ENCODE peak calls at places on chromosomes 16 and 17, in ten cellular contexts. S is upper lobe of right lung, E is neural progenitor cell, J is heart right ventricle, H is transverse colon, Q is left ventricle myocardium inferior, N is body of pancreas, A is GM23338, V is brain microvascular endothelial cell, M is lower lobe of right lung. T is an unnamed sample.

GRCh38 chr17:43367588-43368242 is 31.1 kb upstream of the ARL4D start:
- DNase-seq in A (peak; percentile 68), Q (no peak), V (peak; percentile 79), H (no peak), N (no peak), M (no peak), J (no peak), S (no peak), E (peak; percentile 64), T (no peak)

GRCh38 chr17:33469911-33470310 is 176.8 kb upstream of the ASIC2 start:
- DNase-seq in M (no peak), V (peak; percentile 71), H (peak; percentile 35), Q (no peak), N (no peak), S (no peak), J (no peak), A (no peak), E (no peak), T (no peak)

GRCh38 chr17:81207610-81208581 is 14.9 kb downstream of the CEP131 start:
- DNase-seq in M (no peak), E (no peak), N (no peak), H (no peak), J (no peak), V (no peak), A (no peak), S (no peak), Q (no peak), T (no peak)

GRCh38 chr17:64470676-64471075 is 21.8 kb downstream of the MILR1 start:
- DNase-seq in N (no peak), Q (no peak), A (peak; percentile 31), E (peak; percentile 77), H (no peak), S (no peak), J (no peak), M (no peak), V (no peak), T (no peak)

GRCh38 chr17:63178530-63178929 is 212.5 kb downstream of the TANC2 start:
- DNase-seq in J (no peak), Q (no peak), A (no peak), V (no peak), S (no peak), E (no peak), N (no peak), H (no peak), M (no peak), T (no peak)

GRCh38 chr16:8430401-8430800 is 159.9 kb downstream of the TMEM114 start:
- DNase-seq in E (no peak), J (no peak), Q (no peak), N (no peak), V (no peak), M (no peak), S (no peak), A (no peak), H (no peak), T (no peak)

GRCh38 chr16:65002265-65002664 is 119.6 kb downstream of the CDH11 start:
- DNase-seq in Q (no peak), V (peak; percentile 79), H (no peak), M (no peak), N (no peak), E (no peak), S (no peak), J (no peak), A (no peak), T (no peak)

GRCh38 chr17:28975634-28976033 is 24.3 kb upstream of the PHF12 start:
- DNase-seq in A (no peak), H (no peak), S (no peak), V (no peak), Q (no peak), J (no peak), M (no peak), N (no peak), E (no peak), T (no peak)

GRCh38 chr17:74524751-74525725 is 6.2 kb downstream of the CD300LB start:
- DNase-seq in A (no peak), M (no peak), N (no peak), S (no peak), J (no peak), V (no peak), H (no peak), Q (no peak), E (no peak), T (peak; percentile 64)

GRCh38 chr16:69406780-69407331 is 17.6 kb upstream of the CYB5B start:
- DNase-seq in S (no peak), J (no peak), V (no peak), H (no peak), M (no peak), Q (no peak), E (no peak), A (peak; percentile 60), N (no peak), T (no peak)

GRCh38 chr17:12250973-12251372 is 230.3 kb downstream of the MAP2K4 start:
- DNase-seq in A (no peak), H (no peak), E (no peak), S (no peak), M (no peak), N (no peak), J (no peak), V (no peak), Q (no peak), T (no peak)

GRCh38 chr16:50742521-50743150 is 750 bp downstream of the CYLD start:
- DNase-seq in E (peak; percentile 60), A (peak; percentile 55), V (no peak), J (no peak), N (peak; percentile 41), M (peak; percentile 62), Q (peak; percentile 29), H (peak; percentile 46), S (peak; percentile 72), T (no peak)

GRCh38 chr16:50745940-50746339 is 4.1 kb downstream of the CYLD start:
- DNase-seq in M (no peak), H (no peak), J (no peak), A (no peak), Q (no peak), V (no peak), E (no peak), S (no peak), N (no peak), T (no peak)

GRCh38 chr16:50744911-50745310 is 3.0 kb downstream of the CYLD start:
- DNase-seq in N (no peak), S (no peak), V (no peak), E (no peak), A (no peak), M (no peak), J (no peak), Q (no peak), H (no peak), T (no peak)

GRCh38 chr16:50741808-50742520 is at the start of gene CYLD:
- DNase-seq in H (peak; percentile 100), M (peak; percentile 100), S (peak; percentile 100), Q (peak; percentile 100), N (peak; percentile 100), J (peak; percentile 99), A (peak; percentile 100), E (peak; percentile 100), V (peak; percentile 99), T (peak; percentile 100)

GRCh38 chr16:50743575-50744225 is 1.8 kb downstream of the CYLD start:
- DNase-seq in Q (no peak), J (no peak), M (no peak), N (no peak), H (no peak), A (no peak), S (no peak), V (no peak), E (no peak), T (no peak)
- H3K4me3 ChIP-seq in Q (no peak overlapping the region), J (peak overlapping the region; percentile 11), M (peak overlapping the region; percentile 77), N (no peak overlapping the region), H (peak overlapping the region; percentile 100), A (peak overlapping the region; percentile 74), S (peak overlapping the region; percentile 85), V (no peak overlapping the region), E (no peak overlapping the region), T (peak overlapping the region; percentile 99)

GRCh38 chr17:57062865-57063264 is 22.2 kb upstream of the AKAP1 start:
- DNase-seq in H (no peak), N (no peak), V (no peak), S (no peak), M (no peak), A (no peak), J (no peak), E (no peak), Q (no peak), T (no peak)
- TF ChIP-seq CTCF in H (no peak), N (no peak), V (no peak), S (no peak), M (no peak), A (no peak), J (no peak), E (no peak), Q (no peak), T (no peak)

DNA sequence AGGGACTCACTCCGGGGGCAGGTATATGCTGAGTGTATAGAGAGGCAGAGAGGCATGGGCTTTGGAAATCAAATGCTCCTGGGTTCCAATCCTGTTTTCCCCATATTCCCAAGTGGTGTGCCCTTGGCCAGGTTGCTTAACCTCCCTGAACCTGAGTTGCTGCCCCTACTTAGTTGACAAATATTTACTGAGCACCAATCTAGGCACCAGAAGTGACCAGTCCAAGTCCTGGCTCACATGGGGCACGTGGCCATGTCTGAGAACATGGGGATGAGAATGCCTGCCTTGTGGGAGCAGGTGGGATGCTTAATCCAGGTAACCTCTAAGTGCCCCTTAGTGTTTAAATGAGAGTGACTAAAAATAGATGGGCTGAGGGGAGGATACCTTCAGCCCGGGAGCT is 4.2 kb downstream of the SOCS3 start:
- DNase-seq in Q (no peak), S (no peak), J (peak; percentile 1), A (no peak), H (no peak), M (no peak), E (no peak), V (no peak), N (no peak), T (no peak)
- H3K27ac ChIP-seq in Q (peak overlapping the region; percentile 97), S (peak overlapping the region; percentile 93), J (peak overlapping the region; percentile 34), A (no peak overlapping the region), H (peak overlapping the region; percentile 87), M (peak overlapping the region; percentile 90), E (no peak overlapping the region), V (peak overlapping the region; percentile 72), N (no peak overlapping the region), T (peak overlapping the region; percentile 46)

GRCh38 chr16:10122546-10122945 is 59.7 kb downstream of the GRIN2A start:
- DNase-seq in V (no peak), H (no peak), J (no peak), Q (no peak), M (no peak), A (peak; percentile 48), N (peak; percentile 40), S (no peak), E (peak; percentile 16), T (no peak)

GRCh38 chr16:10120953-10121352 is 61.3 kb downstream of the GRIN2A start:
- DNase-seq in N (no peak), A (no peak), J (no peak), Q (no peak), S (no peak), H (no peak), M (no peak), E (no peak), V (peak; percentile 18), T (no peak)

GRCh38 chr16:10121496-10121895 is 60.7 kb downstream of the GRIN2A start:
- DNase-seq in S (no peak), H (no peak), M (no peak), J (no peak), Q (no peak), A (no peak), E (no peak), V (peak; percentile 81), N (no peak), T (no peak)

GRCh38 chr16:10123141-10123540 is 59.1 kb downstream of the GRIN2A start:
- DNase-seq in A (no peak), V (peak; percentile 33), J (no peak), S (no peak), M (no peak), H (no peak), Q (no peak), N (no peak), E (no peak), T (no peak)

GRCh38 chr16:10122026-10122425 is 60.2 kb downstream of the GRIN2A start:
- DNase-seq in V (no peak), E (no peak), N (no peak), S (no peak), H (no peak), A (no peak), M (no peak), J (no peak), Q (no peak), T (no peak)
- H3K4me3 ChIP-seq in V (no peak overlapping the region), E (no peak overlapping the region), N (no peak overlapping the region), S (no peak overlapping the region), H (no peak overlapping the region), A (no peak overlapping the region), M (no peak overlapping the region), J (no peak overlapping the region), Q (peak overlapping the region; percentile 21), T (no peak overlapping the region)

T was measured in coronary artery.